ENCODE peak calls at places on chromosome 15, in five cellular contexts. Q, L, R, E and X are unnamed samples. For H3K27me3, the result is how much of the 10 kb centered on the place peaks cover.

GRCh38 chr15:73318463-73319351 is 50.1 kb downstream of the HCN4 start:
- DNase-seq in Q (no peak), L (peak), R (no peak), E (no peak), X (no peak)

GRCh38 chr15:58517682-58518525 is 86.1 kb downstream of the LIPC start:
- DNase-seq in Q (no peak), L (no peak), R (no peak), E (peak), X (no peak)

GRCh38 chr15:74821091-74821789 is 5.2 kb upstream of the CPLX3 start:
- DNase-seq in Q (no peak), L (no peak), R (no peak), E (peak), X (no peak)

GRCh38 chr15:58019503-58020376 is 45.8 kb downstream of the ALDH1A2 start:
- DNase-seq in Q (no peak), L (no peak), R (no peak), E (no peak), X (no peak)

GRCh38 chr15:88246666-88247446 is 9.7 kb downstream of the NTRK3 start:
- DNase-seq in Q (peak), L (peak), R (peak), E (no peak), X (peak)

GRCh38 chr15:80578206-80578595 is 116.9 kb upstream of the ABHD17C start:
- DNase-seq in Q (no peak), L (no peak), R (no peak), E (no peak), X (no peak)

GRCh38 chr15:81410318-81410753 is 36.3 kb upstream of the TMC3 start:
- DNase-seq in Q (peak), L (no peak), R (peak), E (no peak), X (peak)

GRCh38 chr15:83396071-83396470 is 51.1 kb upstream of the SH3GL3 start:
- DNase-seq in Q (no peak), L (no peak), R (no peak), E (no peak), X (no peak)

GRCh38 chr15:72197045-72197459 is 535 bp downstream of the GRAMD2A start:
- DNase-seq in Q (no peak), L (no peak), R (no peak), E (no peak), X (no peak)

GRCh38 chr15:56994280-56994679 is 75.8 kb downstream of the TCF12 start:
- DNase-seq in Q (no peak), L (no peak), R (no peak), E (no peak), X (no peak)

GRCh38 chr15:46077220-46077619 is 442.4 kb downstream of the SQOR start:
- DNase-seq in Q (no peak), L (no peak), R (no peak), E (no peak), X (no peak)

GRCh38 chr15:90106522-90107117 is 4.4 kb upstream of the IDH2 start:
- DNase-seq in Q (no peak), L (no peak), R (no peak), E (no peak), X (no peak)

GRCh38 chr15:80638553-80639167 is 56.5 kb upstream of the ABHD17C start:
- DNase-seq in Q (no peak), L (no peak), R (no peak), E (no peak), X (no peak)

GRCh38 chr15:90558182-90558581 is 28.5 kb downstream of the CRTC3 start:
- DNase-seq in Q (peak), L (no peak), R (no peak), E (no peak), X (no peak)

GRCh38 chr15:82680200-82681102 is 29.2 kb downstream of the AP3B2 start:
- DNase-seq in Q (no peak), L (peak), R (no peak), E (no peak), X (peak)

GRCh38 chr15:69597061-69597592 is 144.5 kb downstream of the RPLP1 start:
- DNase-seq in Q (no peak), L (no peak), R (no peak), E (no peak), X (no peak)
- H3K27me3 ChIP-seq in Q (under half), L (under half), R (under half), E (under half), X (under half)

DNA sequence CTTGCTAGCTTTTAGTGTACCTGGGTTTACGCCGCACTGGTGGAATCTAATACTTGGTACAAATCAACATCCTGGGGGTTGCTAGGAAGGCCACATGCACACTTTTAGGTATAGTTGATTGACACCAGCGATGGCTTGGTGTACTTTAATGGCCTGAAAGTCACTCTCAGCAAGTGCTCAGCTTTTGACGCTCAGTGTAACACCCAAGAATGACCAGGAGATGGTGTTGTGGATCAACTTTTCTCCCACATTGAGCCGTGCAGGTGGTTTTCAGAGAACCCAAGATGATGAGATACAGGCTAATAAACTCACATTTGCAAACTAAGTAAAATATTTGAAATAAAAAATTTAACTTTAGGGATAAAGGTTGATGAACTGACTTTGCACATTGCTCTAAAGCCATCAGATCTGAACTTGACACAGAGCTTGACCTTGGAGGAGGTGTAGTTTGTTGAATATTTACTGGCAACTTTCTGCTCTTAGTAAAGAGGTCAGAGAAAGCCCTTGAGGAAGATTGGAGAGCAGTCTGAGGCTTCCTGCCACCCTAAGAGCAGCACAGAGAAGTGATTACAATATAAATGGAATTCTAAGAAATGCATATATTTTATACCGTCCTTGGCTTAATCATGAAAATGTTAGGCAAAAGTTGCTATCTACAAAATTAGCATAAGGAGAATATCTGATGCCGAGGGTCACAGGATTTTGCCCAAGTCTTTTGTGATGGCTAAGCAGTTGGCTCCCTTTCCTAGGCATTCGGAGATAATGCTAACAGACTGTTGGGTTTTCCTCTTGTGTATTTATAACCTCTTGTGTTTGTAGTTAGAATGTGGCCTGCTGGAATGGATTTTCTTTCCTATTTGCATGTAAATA is 143.4 kb upstream of the RASGRP1 start:
- DNase-seq in Q (peak), L (peak), R (peak), E (no peak), X (peak)
- TF ChIP-seq ATF3 in Q (no peak), L (no peak), R (no peak), E (no peak), X (no peak)

GRCh38 chr15:78667578-78668236 is 26.7 kb upstream of the CHRNB4 start:
- DNase-seq in Q (peak), L (no peak), R (no peak), E (no peak), X (no peak)
- H3K27me3 ChIP-seq in Q (under half), L (under half), R (under half), E (under half), X (under half)

DNA sequence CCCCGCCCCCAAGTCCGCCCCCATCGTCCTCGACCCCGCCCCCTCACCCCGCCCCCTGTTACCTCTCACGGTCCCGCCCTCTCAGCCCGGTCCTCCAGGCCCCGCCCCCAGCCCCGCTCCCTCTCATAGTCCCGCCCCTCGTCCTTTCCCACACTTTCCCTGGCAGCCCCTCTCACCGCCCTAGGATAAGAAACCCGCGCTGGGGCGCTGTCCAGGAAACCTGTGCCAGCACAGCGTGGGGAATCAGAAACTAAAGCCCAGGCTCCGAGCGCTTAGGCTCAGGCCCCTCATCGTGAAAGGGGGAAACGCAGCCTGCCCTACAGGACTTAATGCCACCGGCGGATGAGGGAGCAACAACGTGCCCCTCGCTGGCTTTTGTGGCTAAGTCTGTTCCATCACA is 20.9 kb downstream of the TRPM1 start:
- DNase-seq in Q (no peak), L (peak), R (peak), E (no peak), X (peak)
- TF ChIP-seq ATF3 in Q (no peak), L (no peak), R (no peak), E (no peak), X (no peak)

DNA sequence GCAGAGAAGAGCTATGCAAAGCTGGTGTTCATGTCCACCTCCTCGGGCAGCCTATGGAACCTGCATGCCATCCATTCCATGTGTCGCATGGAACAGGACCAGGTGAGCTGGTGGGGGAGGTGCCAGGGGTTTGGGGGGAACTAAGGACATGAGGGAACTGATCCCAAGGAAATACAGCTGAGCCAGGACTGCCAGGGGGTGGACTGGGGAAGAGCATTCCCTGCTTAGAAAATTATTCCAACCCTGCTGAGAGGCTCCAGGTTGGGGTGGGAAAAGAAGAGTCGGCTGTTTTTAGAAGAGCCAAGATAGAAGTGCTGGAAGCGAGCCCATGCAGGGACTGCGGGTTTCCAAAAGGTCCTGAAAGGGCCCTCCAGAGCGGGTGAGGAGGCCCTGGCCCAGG is 7.6 kb downstream of the DISP2 start:
- DNase-seq in Q (no peak), L (no peak), R (no peak), E (no peak), X (no peak)
- H3K27me3 ChIP-seq in Q (under half), L (under half), R (under half), E (under half), X (under half)

GRCh38 chr15:43266386-43266785 is 342 bp downstream of the TGM5 start:
- DNase-seq in Q (no peak), L (no peak), R (no peak), E (no peak), X (no peak)
- TF ChIP-seq ATF3 in Q (no peak), L (no peak), R (no peak), E (no peak), X (no peak)

GRCh38 chr15:66053991-66054390 is 184.7 kb downstream of the RAB11A start:
- DNase-seq in Q (no peak), L (no peak), R (no peak), E (no peak), X (no peak)

GRCh38 chr15:66047321-66048024 is 178.2 kb downstream of the RAB11A start:
- DNase-seq in Q (no peak), L (no peak), R (no peak), E (no peak), X (no peak)

GRCh38 chr15:66046751-66047150 is 177.5 kb downstream of the RAB11A start:
- DNase-seq in Q (peak), L (no peak), R (no peak), E (no peak), X (no peak)

GRCh38 chr15:66046326-66046725 is 177.0 kb downstream of the RAB11A start:
- DNase-seq in Q (no peak), L (no peak), R (no peak), E (no peak), X (no peak)

GRCh38 chr15:66050264-66050663 is 181.0 kb downstream of the RAB11A start:
- DNase-seq in Q (no peak), L (no peak), R (no peak), E (no peak), X (no peak)
- H3K27me3 ChIP-seq in Q (under half), L (under half), R (under half), E (under half), X (under half)

DNA sequence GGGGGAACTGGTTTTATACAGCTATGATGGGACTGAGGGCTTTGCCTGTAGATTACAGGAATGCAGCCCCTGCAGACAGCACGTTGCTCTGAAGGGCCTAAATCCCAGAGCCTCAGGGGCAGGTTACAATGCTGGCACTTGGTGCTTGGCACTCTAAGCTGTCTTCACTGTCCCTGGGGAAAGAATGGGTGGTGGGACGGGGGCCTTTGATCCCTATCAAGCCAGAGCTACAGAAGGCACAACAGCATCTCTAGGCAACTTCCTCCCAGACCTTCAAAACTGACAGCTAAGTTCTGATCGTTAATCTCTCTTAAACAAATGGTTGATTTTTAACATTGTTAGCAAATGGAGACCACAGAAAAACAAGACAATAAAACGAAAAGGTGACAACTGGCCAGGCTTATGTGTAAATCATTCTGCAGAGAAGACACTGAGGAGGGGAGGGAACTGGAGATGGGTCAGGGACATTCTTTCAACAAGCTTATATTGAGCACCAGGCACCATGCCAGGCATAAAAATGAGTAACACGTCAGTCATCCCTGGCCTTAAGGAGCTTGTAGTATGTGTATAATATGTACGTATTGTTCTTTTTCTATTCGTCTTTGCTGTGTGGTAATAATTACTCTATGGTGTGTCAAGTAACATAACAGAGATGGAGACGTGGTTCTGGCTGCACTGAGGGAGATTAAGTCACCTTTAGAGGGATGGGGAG is 49.1 kb downstream of the CA12 start:
- DNase-seq in Q (no peak), L (no peak), R (peak), E (no peak), X (no peak)
- TF ChIP-seq ATF3 in Q (no peak), L (no peak), R (no peak), E (no peak), X (no peak)

GRCh38 chr15:41659190-41659589 is 1.0 kb upstream of the MGA start:
- DNase-seq in Q (no peak), L (no peak), R (no peak), E (no peak), X (no peak)
- H3K27me3 ChIP-seq in Q (under half), L (under half), R (under half), E (under half), X (under half)